ENCODE peak calls at places on chromosomes 1 and 21, in four cellular contexts. One of them, this sample, is unnamed.

GRCh38 chr1:207868252-207868768 is 42.6 kb downstream of the CD34 start:
- DNase-seq in ovary: peak; percentile 71
- DNase-seq in colonic mucosa: peak; percentile 81
- DNase-seq in aorta: peak; percentile 80
- DNase-seq in this sample: peak; percentile 18

GRCh38 chr1:186374313-186375151 is 521 bp downstream of the TPR start:
- DNase-seq in ovary: no peak
- DNase-seq in colonic mucosa: peak; percentile 32
- DNase-seq in aorta: no peak
- DNase-seq in this sample: no peak

GRCh38 chr1:19251305-19252196 is at the start of the genes EMC1 and MRTO4:
- DNase-seq in aorta: peak; percentile 90
- DNase-seq in colonic mucosa: peak; percentile 93
- DNase-seq in ovary: peak; percentile 90
- DNase-seq in this sample: peak; percentile 85

GRCh38 chr1:20248954-20249612 is 41.6 kb upstream of the VWA5B1 start:
- DNase-seq in aorta: no peak
- DNase-seq in ovary: no peak
- DNase-seq in colonic mucosa: no peak
- DNase-seq in this sample: no peak

GRCh38 chr1:173122344-173122880 is 71.7 kb upstream of the TNFSF18 start:
- DNase-seq in ovary: no peak
- DNase-seq in aorta: no peak
- DNase-seq in colonic mucosa: no peak
- DNase-seq in this sample: no peak

GRCh38 chr1:45864124-45864721 is 60.8 kb downstream of the MAST2 start:
- DNase-seq in ovary: no peak
- DNase-seq in colonic mucosa: no peak
- DNase-seq in aorta: no peak
- DNase-seq in this sample: no peak

GRCh38 chr1:156226782-156227181 is 14.0 kb downstream of the PMF1 start:
- DNase-seq in aorta: no peak
- DNase-seq in colonic mucosa: no peak
- DNase-seq in ovary: no peak
- DNase-seq in this sample: no peak

GRCh38 chr1:202205523-202206190 is 12.1 kb downstream of the LGR6 start:
- DNase-seq in ovary: no peak
- DNase-seq in colonic mucosa: no peak
- DNase-seq in aorta: no peak
- DNase-seq in this sample: no peak

GRCh38 chr1:17669866-17670451 is 85.2 kb upstream of the ACTL8 start:
- DNase-seq in colonic mucosa: no peak
- DNase-seq in ovary: no peak
- DNase-seq in aorta: no peak
- DNase-seq in this sample: no peak

GRCh38 chr1:204507317-204508105 is 8.7 kb upstream of the MDM4 start:
- DNase-seq in colonic mucosa: peak; percentile 50
- DNase-seq in aorta: peak; percentile 62
- DNase-seq in ovary: peak; percentile 51
- DNase-seq in this sample: no peak

GRCh38 chr21:43598416-43599120 is 60.7 kb downstream of the HSF2BP start:
- DNase-seq in aorta: no peak
- DNase-seq in ovary: no peak
- DNase-seq in colonic mucosa: no peak
- DNase-seq in this sample: no peak

GRCh38 chr1:100622506-100622905 is 84.6 kb downstream of the GPR88 start:
- DNase-seq in aorta: no peak
- DNase-seq in ovary: no peak
- DNase-seq in colonic mucosa: no peak
- DNase-seq in this sample: no peak

GRCh38 chr1:159970932-159971342 is 16.9 kb upstream of the SLAMF9 start:
- DNase-seq in ovary: no peak
- DNase-seq in aorta: no peak
- DNase-seq in colonic mucosa: peak; percentile 93
- DNase-seq in this sample: no peak

GRCh38 chr1:231021540-231022031 is 18.5 kb downstream of the FAM89A start:
- DNase-seq in colonic mucosa: no peak
- DNase-seq in aorta: no peak
- DNase-seq in ovary: no peak
- DNase-seq in this sample: no peak

GRCh38 chr21:33670076-33670475 is 27.8 kb downstream of the ITSN1 start:
- DNase-seq in ovary: no peak
- DNase-seq in colonic mucosa: no peak
- DNase-seq in aorta: no peak
- DNase-seq in this sample: no peak

DNA sequence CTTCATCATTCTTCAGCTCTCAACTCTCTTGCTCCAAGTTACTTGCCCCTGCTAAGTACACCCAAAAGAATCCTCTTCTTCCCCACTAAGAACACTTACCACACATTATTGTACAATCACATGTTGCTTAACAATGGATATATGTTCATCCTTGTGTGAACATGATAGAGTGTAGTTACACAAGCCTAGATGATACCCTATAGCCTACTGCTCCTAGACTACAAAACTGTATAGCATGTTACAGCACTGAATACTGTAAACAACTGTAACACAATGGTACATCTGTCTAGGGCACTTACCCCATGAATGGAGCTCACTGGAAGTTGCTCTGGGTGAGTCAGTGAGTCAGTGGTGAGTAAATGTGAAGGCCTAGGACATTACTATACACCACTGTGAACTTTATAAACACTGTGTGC is 77.4 kb downstream of the RERE start:
- DNase-seq in colonic mucosa: no peak
- DNase-seq in ovary: no peak
- DNase-seq in aorta: no peak
- DNase-seq in this sample: no peak
- H3K9me3 ChIP-seq in colonic mucosa: no peaks in the 10 kb centered on the region
- H3K9me3 ChIP-seq in ovary: no peaks in the 10 kb centered on the region
- H3K9me3 ChIP-seq in aorta: peaks cover 2% of the 10 kb centered on the region
- H3K9me3 ChIP-seq in this sample: no peaks in the 10 kb centered on the region

DNA sequence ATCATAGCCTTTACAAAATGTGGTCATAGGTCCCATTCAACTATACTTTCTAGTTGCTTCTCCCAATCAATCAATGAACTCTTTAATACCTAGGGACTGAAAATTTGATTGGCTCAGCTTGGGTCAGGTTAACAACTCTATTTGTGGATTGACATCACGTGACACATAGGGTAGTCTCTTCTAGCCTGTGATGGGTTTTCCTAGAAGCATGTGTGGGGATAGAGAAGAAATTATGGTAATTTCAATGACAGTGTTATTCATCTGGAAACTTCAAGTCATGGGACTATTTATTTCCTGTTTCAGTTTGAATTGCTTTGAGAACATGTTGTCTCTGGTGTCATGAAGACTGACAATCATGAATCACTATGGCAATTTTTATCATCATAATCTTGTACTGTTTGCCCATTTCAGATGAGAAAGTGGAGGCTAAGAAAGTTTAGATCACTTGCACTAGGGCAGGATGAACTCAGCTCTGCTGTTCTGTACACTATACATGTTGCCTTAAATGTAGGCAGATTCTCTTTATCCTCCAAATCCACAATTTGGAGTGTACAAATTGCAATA is 529.9 kb upstream of the BEND5 start:
- DNase-seq in aorta: no peak
- DNase-seq in colonic mucosa: no peak
- DNase-seq in ovary: no peak
- DNase-seq in this sample: no peak
- H3K9me3 ChIP-seq in aorta: peaks cover 2% of the 10 kb centered on the region
- H3K9me3 ChIP-seq in colonic mucosa: no peaks in the 10 kb centered on the region
- H3K9me3 ChIP-seq in ovary: no peaks in the 10 kb centered on the region
- H3K9me3 ChIP-seq in this sample: no peaks in the 10 kb centered on the region

DNA sequence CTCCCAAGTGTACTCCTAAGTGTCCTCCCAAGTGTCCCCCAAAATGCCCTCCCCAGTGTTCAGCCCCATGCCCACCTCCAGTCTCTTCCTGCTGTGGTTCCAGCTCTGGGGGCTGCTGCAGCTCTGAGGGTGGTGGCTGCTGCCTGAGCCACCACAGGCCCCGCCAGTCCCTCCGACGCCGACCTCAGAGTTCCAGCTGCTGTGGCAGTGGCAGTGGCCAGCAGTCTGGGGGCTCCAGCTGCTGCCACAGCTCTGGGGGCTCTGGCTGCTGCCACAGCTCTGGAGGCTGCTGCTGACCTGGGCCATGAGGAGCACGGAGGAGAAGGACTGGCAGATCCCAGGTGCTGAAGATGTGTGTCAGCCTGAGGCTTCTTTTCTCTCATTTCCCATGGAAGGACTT is 993 bp downstream of the LCE5A start:
- DNase-seq in colonic mucosa: no peak
- DNase-seq in aorta: no peak
- DNase-seq in ovary: no peak
- DNase-seq in this sample: no peak
- H3K9me3 ChIP-seq in colonic mucosa: no peaks in the 10 kb centered on the region
- H3K9me3 ChIP-seq in aorta: no peaks in the 10 kb centered on the region
- H3K9me3 ChIP-seq in ovary: no peaks in the 10 kb centered on the region
- H3K9me3 ChIP-seq in this sample: no peaks in the 10 kb centered on the region

GRCh38 chr1:167812972-167813371 is 91.2 kb downstream of the MPZL1 start:
- DNase-seq in aorta: no peak
- DNase-seq in ovary: no peak
- DNase-seq in colonic mucosa: no peak
- DNase-seq in this sample: no peak
- H3K9me3 ChIP-seq in aorta: no peaks in the 10 kb centered on the region
- H3K9me3 ChIP-seq in ovary: no peaks in the 10 kb centered on the region
- H3K9me3 ChIP-seq in colonic mucosa: no peaks in the 10 kb centered on the region
- H3K9me3 ChIP-seq in this sample: no peaks in the 10 kb centered on the region

DNA sequence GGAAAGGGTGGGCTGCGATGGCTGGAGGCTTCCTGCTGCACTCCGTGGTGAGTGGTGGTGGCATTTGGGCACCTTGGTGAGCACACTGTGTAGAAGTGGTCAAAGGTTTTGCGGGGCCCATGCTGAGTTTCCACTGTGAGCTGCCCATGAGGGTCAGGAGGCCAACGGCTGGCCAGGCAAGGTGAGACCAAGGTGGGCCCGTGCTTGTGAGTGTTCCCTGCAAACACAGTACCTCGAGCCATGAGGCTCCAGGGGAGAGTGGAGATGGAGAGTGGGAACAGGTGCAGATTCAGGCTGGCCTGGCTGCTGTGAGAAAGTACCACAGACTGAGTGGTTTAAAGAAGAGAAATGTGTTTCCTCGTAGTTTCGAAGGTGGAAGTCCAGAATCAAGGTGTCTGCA is 40.8 kb downstream of the AJAP1 start:
- DNase-seq in colonic mucosa: no peak
- DNase-seq in ovary: no peak
- DNase-seq in aorta: no peak
- DNase-seq in this sample: no peak
- H3K9me3 ChIP-seq in colonic mucosa: no peaks in the 10 kb centered on the region
- H3K9me3 ChIP-seq in ovary: no peaks in the 10 kb centered on the region
- H3K9me3 ChIP-seq in aorta: peaks cover 3% of the 10 kb centered on the region
- H3K9me3 ChIP-seq in this sample: no peaks in the 10 kb centered on the region